ENCODE peak calls at places on chromosomes 1 and 21, in five cellular contexts. One of them, this sample, is unnamed. For H3K4me1 and H3K27me3, the result is how much of the 10 kb centered on the place peaks cover.

GRCh38 chr1:93751391-93752250 is 70.0 kb upstream of the BCAR3 start:
- DNase-seq in psoas muscle: peak
- DNase-seq in CD8-positive, alpha-beta T cell: no peak
- DNase-seq in prostate gland: peak
- DNase-seq in breast epithelium: no peak
- DNase-seq in this sample: no peak

GRCh38 chr1:204736861-204737260 is 51.3 kb upstream of the LRRN2 start:
- DNase-seq in psoas muscle: no peak
- DNase-seq in CD8-positive, alpha-beta T cell: no peak
- DNase-seq in prostate gland: no peak
- DNase-seq in breast epithelium: no peak
- DNase-seq in this sample: no peak

GRCh38 chr1:150365945-150366344 is 2.0 kb downstream of the RPRD2 start:
- DNase-seq in psoas muscle: no peak
- DNase-seq in CD8-positive, alpha-beta T cell: no peak
- DNase-seq in prostate gland: no peak
- DNase-seq in breast epithelium: no peak
- DNase-seq in this sample: no peak

GRCh38 chr1:235642021-235642942 is 7.3 kb downstream of the GNG4 start:
- DNase-seq in psoas muscle: no peak
- DNase-seq in CD8-positive, alpha-beta T cell: peak
- DNase-seq in prostate gland: peak
- DNase-seq in breast epithelium: no peak
- DNase-seq in this sample: no peak

GRCh38 chr1:39268112-39268581 is 63.7 kb downstream of the MACF1 start:
- DNase-seq in psoas muscle: no peak
- DNase-seq in CD8-positive, alpha-beta T cell: peak
- DNase-seq in prostate gland: peak
- DNase-seq in breast epithelium: no peak
- DNase-seq in this sample: no peak

GRCh38 chr1:185463011-185463410 is 146.0 kb upstream of the IVNS1ABP start:
- DNase-seq in psoas muscle: no peak
- DNase-seq in CD8-positive, alpha-beta T cell: no peak
- DNase-seq in prostate gland: no peak
- DNase-seq in breast epithelium: no peak
- DNase-seq in this sample: no peak

GRCh38 chr21:15592271-15592860 is 137.4 kb upstream of the USP25 start:
- DNase-seq in psoas muscle: no peak
- DNase-seq in CD8-positive, alpha-beta T cell: no peak
- DNase-seq in prostate gland: peak
- DNase-seq in breast epithelium: no peak
- DNase-seq in this sample: no peak

GRCh38 chr1:199157494-199157893 is 518.7 kb downstream of the PTPRC start:
- DNase-seq in psoas muscle: no peak
- DNase-seq in CD8-positive, alpha-beta T cell: no peak
- DNase-seq in prostate gland: no peak
- DNase-seq in breast epithelium: no peak
- DNase-seq in this sample: no peak

GRCh38 chr1:24911651-24912144 is 18.4 kb downstream of the RUNX3 start:
- DNase-seq in psoas muscle: peak
- DNase-seq in CD8-positive, alpha-beta T cell: peak
- DNase-seq in prostate gland: no peak
- DNase-seq in breast epithelium: no peak
- DNase-seq in this sample: no peak

GRCh38 chr21:34983680-34984086 is 65.4 kb downstream of the RUNX1 start:
- DNase-seq in psoas muscle: no peak
- DNase-seq in CD8-positive, alpha-beta T cell: peak
- DNase-seq in prostate gland: no peak
- DNase-seq in breast epithelium: no peak
- DNase-seq in this sample: no peak

GRCh38 chr1:36440044-36440443 is 10.2 kb downstream of the OSCP1 start:
- DNase-seq in psoas muscle: no peak
- DNase-seq in CD8-positive, alpha-beta T cell: no peak
- DNase-seq in prostate gland: no peak
- DNase-seq in breast epithelium: no peak
- DNase-seq in this sample: no peak

DNA sequence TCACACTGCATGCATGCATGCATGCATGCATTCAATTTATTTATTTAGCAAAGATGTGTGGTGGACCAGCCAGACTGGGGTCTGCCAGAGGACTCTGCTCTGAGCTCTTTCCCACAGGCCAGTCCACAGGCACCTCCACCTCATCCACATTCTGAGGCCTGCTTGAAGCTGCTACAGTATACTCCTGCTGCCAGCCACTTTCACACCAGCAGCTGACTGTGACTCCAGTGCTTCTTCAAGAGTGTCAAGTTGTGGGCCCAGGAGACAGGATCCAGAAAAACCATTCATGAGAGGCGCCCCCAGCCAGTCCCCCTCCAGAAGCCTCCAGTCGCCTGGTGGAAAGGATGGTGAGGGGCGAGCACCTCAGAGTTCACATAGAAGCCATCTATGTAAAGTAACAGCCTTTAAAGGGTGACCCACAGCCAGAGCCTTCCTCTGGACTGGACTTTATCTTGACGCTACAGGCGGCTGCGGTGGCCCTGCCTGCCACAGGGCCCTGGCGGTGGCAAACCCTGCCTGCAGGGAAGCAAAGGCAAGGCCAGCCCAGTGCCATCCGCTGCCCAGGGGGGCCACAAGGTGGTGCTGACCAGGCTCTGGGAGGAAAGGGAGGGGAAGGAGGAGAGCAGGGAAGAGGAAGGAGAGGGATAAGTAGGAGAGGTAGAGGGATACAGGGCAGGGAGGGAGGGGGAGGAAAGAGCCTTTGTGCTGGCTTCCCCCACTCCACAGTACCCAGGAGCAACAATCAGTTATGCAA is 30.7 kb downstream of the SSBP3 start:
- DNase-seq in psoas muscle: no peak
- DNase-seq in CD8-positive, alpha-beta T cell: no peak
- DNase-seq in prostate gland: no peak
- DNase-seq in breast epithelium: no peak
- DNase-seq in this sample: no peak
- H3K4me1 ChIP-seq in psoas muscle: half or more
- H3K4me1 ChIP-seq in CD8-positive, alpha-beta T cell: half or more
- H3K4me1 ChIP-seq in prostate gland: under half
- H3K4me1 ChIP-seq in breast epithelium: under half
- H3K4me1 ChIP-seq in this sample: under half

GRCh38 chr1:44544960-44545359 is 129.3 kb downstream of the TMEM53 start:
- DNase-seq in psoas muscle: no peak
- DNase-seq in CD8-positive, alpha-beta T cell: no peak
- DNase-seq in prostate gland: no peak
- DNase-seq in breast epithelium: no peak
- DNase-seq in this sample: no peak

GRCh38 chr1:44547837-44548236 is 126.4 kb downstream of the TMEM53 start:
- DNase-seq in psoas muscle: no peak
- DNase-seq in CD8-positive, alpha-beta T cell: no peak
- DNase-seq in prostate gland: no peak
- DNase-seq in breast epithelium: no peak
- DNase-seq in this sample: no peak

GRCh38 chr1:44545961-44546360 is 128.3 kb downstream of the TMEM53 start:
- DNase-seq in psoas muscle: no peak
- DNase-seq in CD8-positive, alpha-beta T cell: no peak
- DNase-seq in prostate gland: no peak
- DNase-seq in breast epithelium: no peak
- DNase-seq in this sample: no peak

GRCh38 chr1:44547361-44547760 is 126.9 kb downstream of the TMEM53 start:
- DNase-seq in psoas muscle: no peak
- DNase-seq in CD8-positive, alpha-beta T cell: no peak
- DNase-seq in prostate gland: no peak
- DNase-seq in breast epithelium: no peak
- DNase-seq in this sample: no peak

DNA sequence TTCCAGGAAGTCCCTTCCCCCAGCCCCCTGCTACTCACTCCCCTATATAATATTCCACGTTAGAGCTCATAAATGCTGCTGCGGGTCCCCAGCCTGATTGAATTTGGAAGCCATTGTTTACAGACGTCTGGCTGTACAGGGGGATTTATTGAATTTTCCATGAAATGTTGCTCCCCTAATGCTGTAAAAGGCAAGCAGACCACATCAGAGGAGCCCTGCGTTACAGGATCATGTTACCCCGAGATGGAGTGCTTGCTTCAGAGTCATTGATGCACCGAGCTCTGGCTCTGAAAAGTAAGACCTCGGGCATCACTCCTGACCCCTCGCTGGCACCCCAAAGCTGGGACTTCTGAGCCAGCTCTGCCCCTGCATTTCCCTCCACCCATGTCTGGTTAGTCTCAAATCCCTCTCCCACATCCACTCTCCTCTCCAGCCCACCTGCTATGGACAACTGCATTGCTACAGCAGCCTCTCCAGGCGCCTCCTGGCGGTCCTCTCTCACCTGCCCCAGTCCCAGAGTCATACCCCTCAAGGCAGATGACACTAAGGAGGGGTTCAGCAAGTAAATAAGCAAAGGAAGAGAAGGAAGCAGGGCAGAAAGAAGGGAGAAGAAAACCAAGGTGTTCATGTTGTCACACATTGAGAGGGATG is 127.8 kb downstream of the TMEM53 start:
- DNase-seq in psoas muscle: no peak
- DNase-seq in CD8-positive, alpha-beta T cell: no peak
- DNase-seq in prostate gland: no peak
- DNase-seq in breast epithelium: no peak
- DNase-seq in this sample: no peak
- H3K27me3 ChIP-seq in psoas muscle: under half
- H3K27me3 ChIP-seq in CD8-positive, alpha-beta T cell: under half
- H3K27me3 ChIP-seq in prostate gland: under half
- H3K27me3 ChIP-seq in breast epithelium: under half
- H3K27me3 ChIP-seq in this sample: under half

GRCh38 chr1:109791495-109792040 is 27.8 kb upstream of the EPS8L3 start:
- DNase-seq in psoas muscle: peak
- DNase-seq in CD8-positive, alpha-beta T cell: no peak
- DNase-seq in prostate gland: no peak
- DNase-seq in breast epithelium: peak
- DNase-seq in this sample: peak

GRCh38 chr1:109793486-109794318 is 30.0 kb upstream of the EPS8L3 start:
- DNase-seq in psoas muscle: peak
- DNase-seq in CD8-positive, alpha-beta T cell: peak
- DNase-seq in prostate gland: no peak
- DNase-seq in breast epithelium: peak
- DNase-seq in this sample: peak

GRCh38 chr1:109793089-109793485 is 29.4 kb upstream of the EPS8L3 start:
- DNase-seq in psoas muscle: peak
- DNase-seq in CD8-positive, alpha-beta T cell: no peak
- DNase-seq in prostate gland: no peak
- DNase-seq in breast epithelium: peak
- DNase-seq in this sample: no peak

GRCh38 chr1:109790735-109791494 is 27.2 kb upstream of the EPS8L3 start:
- DNase-seq in psoas muscle: peak
- DNase-seq in CD8-positive, alpha-beta T cell: peak
- DNase-seq in prostate gland: no peak
- DNase-seq in breast epithelium: peak
- DNase-seq in this sample: peak

DNA sequence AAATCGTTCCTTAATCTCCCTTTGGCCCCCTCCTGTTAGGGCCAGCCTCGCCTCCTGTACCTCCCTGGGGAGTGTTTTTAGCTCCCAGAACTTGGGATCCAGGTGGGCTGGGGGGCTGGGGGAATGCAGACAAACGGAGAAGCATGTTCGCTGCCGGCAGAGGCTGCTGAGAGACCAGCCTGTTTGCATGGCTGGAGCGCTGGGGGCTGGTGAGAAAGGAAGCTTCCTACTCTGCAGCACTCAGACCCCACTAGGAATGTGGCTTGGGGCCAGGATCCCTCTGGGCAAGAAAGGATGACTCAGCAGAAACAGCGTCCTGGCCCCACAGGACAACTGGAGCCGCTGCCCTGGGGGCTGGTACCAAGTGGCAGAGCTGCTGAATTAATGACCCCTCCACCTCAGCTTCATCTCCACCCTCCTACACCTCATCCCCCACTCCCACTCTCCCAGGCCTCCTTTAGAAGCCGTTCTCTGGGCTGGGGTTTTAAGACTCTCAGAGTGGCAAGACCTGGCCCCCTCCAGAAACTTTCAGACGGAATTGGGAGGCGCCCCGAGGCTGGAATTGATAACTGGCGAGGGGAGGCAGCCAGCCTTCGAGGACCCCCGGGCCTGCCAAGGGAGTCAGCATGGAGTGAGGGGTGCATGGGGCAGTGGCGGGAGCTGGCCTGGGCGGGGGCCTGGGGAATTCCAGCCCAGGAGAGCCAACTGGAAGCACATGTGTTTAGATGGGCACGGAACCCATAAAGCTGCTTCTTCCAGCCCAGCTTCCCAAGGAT is 28.5 kb upstream of the EPS8L3 start:
- DNase-seq in psoas muscle: peak
- DNase-seq in CD8-positive, alpha-beta T cell: no peak
- DNase-seq in prostate gland: no peak
- DNase-seq in breast epithelium: peak
- DNase-seq in this sample: peak
- TF ChIP-seq CTCF in psoas muscle: no peak
- TF ChIP-seq CTCF in CD8-positive, alpha-beta T cell: no peak
- TF ChIP-seq CTCF in prostate gland: peak
- TF ChIP-seq CTCF in breast epithelium: no peak
- TF ChIP-seq CTCF in this sample: peak

GRCh38 chr1:173416034-173416433 is 61.1 kb upstream of the PRDX6 start:
- DNase-seq in psoas muscle: no peak
- DNase-seq in CD8-positive, alpha-beta T cell: no peak
- DNase-seq in prostate gland: no peak
- DNase-seq in breast epithelium: no peak
- DNase-seq in this sample: no peak

GRCh38 chr1:173415490-173415889 is 61.6 kb upstream of the PRDX6 start:
- DNase-seq in psoas muscle: no peak
- DNase-seq in CD8-positive, alpha-beta T cell: no peak
- DNase-seq in prostate gland: no peak
- DNase-seq in breast epithelium: no peak
- DNase-seq in this sample: no peak

GRCh38 chr1:173414136-173414535 is 63.0 kb upstream of the PRDX6 start:
- DNase-seq in psoas muscle: no peak
- DNase-seq in CD8-positive, alpha-beta T cell: no peak
- DNase-seq in prostate gland: no peak
- DNase-seq in breast epithelium: no peak
- DNase-seq in this sample: no peak

GRCh38 chr1:173413271-173413707 is 63.8 kb upstream of the PRDX6 start:
- DNase-seq in psoas muscle: no peak
- DNase-seq in CD8-positive, alpha-beta T cell: no peak
- DNase-seq in prostate gland: no peak
- DNase-seq in breast epithelium: no peak
- DNase-seq in this sample: no peak

DNA sequence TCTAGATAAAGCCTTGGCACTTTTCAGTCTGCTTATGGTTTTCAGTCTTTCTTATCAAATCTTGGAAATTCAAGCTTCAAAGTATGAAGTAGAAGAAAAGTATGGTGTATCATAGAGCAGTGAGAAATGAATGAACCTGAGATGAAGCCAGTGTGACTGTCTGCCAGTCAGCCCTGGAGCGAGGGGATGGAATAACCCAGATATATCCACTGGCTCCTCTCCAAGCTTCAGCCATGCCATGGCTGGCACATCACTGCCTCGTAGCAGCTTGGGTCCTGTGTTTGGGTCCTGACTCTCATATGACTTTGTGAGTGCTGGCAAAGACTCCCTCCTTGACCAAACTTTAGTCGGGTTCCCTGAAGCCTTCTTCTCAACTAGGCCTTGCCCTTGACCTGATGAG is 62.6 kb upstream of the PRDX6 start:
- DNase-seq in psoas muscle: no peak
- DNase-seq in CD8-positive, alpha-beta T cell: no peak
- DNase-seq in prostate gland: no peak
- DNase-seq in breast epithelium: no peak
- DNase-seq in this sample: no peak
- H3K4me1 ChIP-seq in psoas muscle: under half
- H3K4me1 ChIP-seq in CD8-positive, alpha-beta T cell: under half
- H3K4me1 ChIP-seq in prostate gland: under half
- H3K4me1 ChIP-seq in breast epithelium: under half
- H3K4me1 ChIP-seq in this sample: under half